ENCODE peak calls at places on chromosomes 16 and 17, in five cellular contexts. E is BJ, C is HFF-Myc, Z is NCI-H226, V is mucosa of gallbladder. N is an unnamed sample.

GRCh38 chr16:68445458-68445857 is 2.9 kb downstream of the SMPD3 start:
- DNase-seq in V (peak; percentile 70), C (peak; percentile 31), Z (peak; percentile 57), E (no peak), N (no peak)

GRCh38 chr16:10280262-10281170 is 98.3 kb upstream of the GRIN2A start:
- DNase-seq in V (no peak), C (no peak), E (no peak), Z (no peak), N (no peak)

GRCh38 chr16:55116165-55116894 is 185.7 kb downstream of the IRX5 start:
- DNase-seq in Z (no peak), V (peak; percentile 15), E (peak; percentile 66), C (peak; percentile 79), N (peak; percentile 98)

GRCh38 chr17:55783684-55784245 is 32.9 kb downstream of the PCTP start:
- DNase-seq in C (peak; percentile 27), Z (no peak), V (peak; percentile 58), E (peak; percentile 40), N (peak; percentile 13)

GRCh38 chr17:32870027-32870670 is 6.8 kb downstream of the MYO1D start:
- DNase-seq in C (no peak), V (peak; percentile 15), Z (no peak), E (no peak), N (no peak)

GRCh38 chr17:71163121-71163812 is 957.6 kb upstream of the SOX9 start:
- DNase-seq in E (no peak), V (peak; percentile 74), C (no peak), Z (no peak), N (no peak)

GRCh38 chr16:67782567-67783352 is 23.6 kb downstream of the RANBP10 start:
- DNase-seq in V (no peak), E (no peak), C (no peak), Z (no peak), N (no peak)

GRCh38 chr16:86212706-86213426 is 297.5 kb upstream of the FOXF1 start:
- DNase-seq in E (no peak), C (no peak), V (no peak), Z (no peak), N (no peak)

GRCh38 chr17:9959377-9959981 is 54.4 kb upstream of the RCVRN start:
- DNase-seq in E (no peak), Z (no peak), V (no peak), C (no peak), N (no peak)

GRCh38 chr17:66661411-66661843 is 173.5 kb upstream of the CACNG5 start:
- DNase-seq in E (no peak), Z (peak; percentile 55), C (no peak), V (peak; percentile 40), N (no peak)

GRCh38 chr16:19829844-19830703 is 54.6 kb downstream of the GPRC5B start:
- DNase-seq in Z (no peak), E (no peak), C (no peak), V (no peak), N (no peak)

GRCh38 chr17:57633236-57633635 is 111.9 kb downstream of the CCDC182 start:
- DNase-seq in Z (no peak), V (no peak), C (no peak), E (no peak), N (no peak)

GRCh38 chr17:79631640-79632431 is 21.0 kb upstream of the RBFOX3 start:
- DNase-seq in C (no peak), E (no peak), V (no peak), Z (no peak), N (no peak)

GRCh38 chr17:83079766-83080616 is 582 bp downstream of the METRNL start:
- DNase-seq in Z (no peak), E (no peak), V (no peak), C (no peak), N (no peak)

GRCh38 chr16:24906199-24906808 is 60.5 kb downstream of the SLC5A11 start:
- DNase-seq in E (no peak), V (no peak), Z (no peak), C (peak; percentile 4), N (no peak)

GRCh38 chr16:88727871-88728270 is 21.6 kb downstream of the CTU2 start:
- DNase-seq in C (no peak), Z (no peak), V (no peak), E (no peak), N (no peak)

GRCh38 chr16:72501739-72502653 is 330.0 kb upstream of the PMFBP1 start:
- DNase-seq in C (peak; percentile 59), V (peak; percentile 50), Z (peak; percentile 21), E (no peak), N (peak; percentile 46)

GRCh38 chr17:62696726-62697490 is 69.4 kb downstream of the MRC2 start:
- DNase-seq in E (no peak), C (no peak), V (no peak), Z (no peak), N (no peak)

GRCh38 chr16:14249291-14250032 is 178.3 kb downstream of the MRTFB start:
- DNase-seq in C (peak; percentile 15), V (peak; percentile 26), Z (no peak), E (no peak), N (no peak)

GRCh38 chr16:25035494-25036405 is 20.6 kb upstream of the ARHGAP17 start:
- DNase-seq in V (no peak), C (no peak), Z (peak; percentile 24), E (no peak), N (no peak)

GRCh38 chr17:55601874-55602364 is 90.7 kb upstream of the SMIM36 start:
- DNase-seq in Z (peak; percentile 26), V (peak; percentile 35), E (no peak), C (no peak), N (no peak)

GRCh38 chr17:81111066-81111465 is 54.2 kb upstream of the PVALEF start:
- DNase-seq in E (no peak), C (no peak), V (no peak), Z (no peak), N (no peak)

GRCh38 chr16:66427036-66427446 is at the start of gene BEAN1:
- DNase-seq in C (no peak), V (no peak), Z (peak; percentile 23), E (no peak), N (no peak)

GRCh38 chr17:83135692-83136091 is 56.3 kb downstream of the METRNL start:
- DNase-seq in V (no peak), C (no peak), Z (no peak), E (no peak), N (no peak)

GRCh38 chr17:5772720-5773119 is 188.4 kb upstream of the NLRP1 start:
- DNase-seq in Z (no peak), E (no peak), V (no peak), C (no peak), N (no peak)

GRCh38 chr17:81976332-81977210 is 858 bp upstream of the ASPSCR1 start:
- DNase-seq in V (no peak), C (no peak), E (no peak), Z (peak; percentile 38), N (no peak)

GRCh38 chr16:8887952-8888560 is 5.9 kb downstream of the LITAFD start:
- DNase-seq in E (peak; percentile 29), Z (no peak), V (no peak), C (no peak), N (no peak)

GRCh38 chr16:14354561-14355351 is 275.3 kb downstream of the PARN start:
- DNase-seq in C (no peak), E (no peak), V (no peak), Z (no peak), N (no peak)

GRCh38 chr16:50025544-50025931 is 513 bp downstream of the CNEP1R1 start:
- DNase-seq in V (no peak), C (no peak), E (no peak), Z (no peak), N (no peak)

GRCh38 chr16:1984347-1985225 is 593 bp downstream of the GFER start:
- DNase-seq in E (no peak), Z (no peak), V (no peak), C (no peak), N (no peak)

GRCh38 chr17:40309031-40309937 is at the start of gene RARA:
- DNase-seq in Z (peak; percentile 60), E (no peak), C (no peak), V (no peak), N (no peak)

N was measured in AG09309.